ENCODE peak calls at places on chromosomes 11 and 22, in four cellular contexts. M is PC-3, H is IMR-90, C is hepatocyte. G is an unnamed sample.

GRCh38 chr11:69217276-69218105 is 61.8 kb downstream of the SMIM38 start:
- DNase-seq in H (no peak), M (no peak), C (no peak), G (no peak)

GRCh38 chr11:17683378-17684161 is 35.8 kb upstream of the MYOD1 start:
- DNase-seq in H (peak), C (no peak), M (peak), G (no peak)

GRCh38 chr22:25373961-25374360 is 154.5 kb downstream of the CRYBB2 start:
- DNase-seq in M (no peak), H (no peak), C (no peak), G (no peak)

GRCh38 chr11:78031629-78032028 is 8.6 kb upstream of the KCTD14 start:
- DNase-seq in C (no peak), H (no peak), M (no peak), G (no peak)

GRCh38 chr11:40602866-40603578 is 856.4 kb downstream of the LRRC4C start:
- DNase-seq in M (peak), H (no peak), C (peak), G (no peak)

GRCh38 chr22:29129644-29130201 is 56.9 kb downstream of the KREMEN1 start:
- DNase-seq in C (no peak), H (no peak), M (no peak), G (no peak)

GRCh38 chr11:102840018-102840417 is 3.4 kb downstream of the MMP3 start:
- DNase-seq in H (no peak), C (no peak), M (no peak), G (no peak)

GRCh38 chr11:61369372-61370348 is 7.5 kb downstream of the TMEM138 start:
- DNase-seq in C (no peak), H (peak), M (no peak), G (no peak)

GRCh38 chr22:32073823-32074380 is 30.8 kb downstream of the SLC5A1 start:
- DNase-seq in C (peak), M (no peak), H (no peak), G (no peak)

GRCh38 chr11:11568651-11569229 is 53.1 kb downstream of the GALNT18 start:
- DNase-seq in C (no peak), M (peak), H (peak), G (no peak)

DNA sequence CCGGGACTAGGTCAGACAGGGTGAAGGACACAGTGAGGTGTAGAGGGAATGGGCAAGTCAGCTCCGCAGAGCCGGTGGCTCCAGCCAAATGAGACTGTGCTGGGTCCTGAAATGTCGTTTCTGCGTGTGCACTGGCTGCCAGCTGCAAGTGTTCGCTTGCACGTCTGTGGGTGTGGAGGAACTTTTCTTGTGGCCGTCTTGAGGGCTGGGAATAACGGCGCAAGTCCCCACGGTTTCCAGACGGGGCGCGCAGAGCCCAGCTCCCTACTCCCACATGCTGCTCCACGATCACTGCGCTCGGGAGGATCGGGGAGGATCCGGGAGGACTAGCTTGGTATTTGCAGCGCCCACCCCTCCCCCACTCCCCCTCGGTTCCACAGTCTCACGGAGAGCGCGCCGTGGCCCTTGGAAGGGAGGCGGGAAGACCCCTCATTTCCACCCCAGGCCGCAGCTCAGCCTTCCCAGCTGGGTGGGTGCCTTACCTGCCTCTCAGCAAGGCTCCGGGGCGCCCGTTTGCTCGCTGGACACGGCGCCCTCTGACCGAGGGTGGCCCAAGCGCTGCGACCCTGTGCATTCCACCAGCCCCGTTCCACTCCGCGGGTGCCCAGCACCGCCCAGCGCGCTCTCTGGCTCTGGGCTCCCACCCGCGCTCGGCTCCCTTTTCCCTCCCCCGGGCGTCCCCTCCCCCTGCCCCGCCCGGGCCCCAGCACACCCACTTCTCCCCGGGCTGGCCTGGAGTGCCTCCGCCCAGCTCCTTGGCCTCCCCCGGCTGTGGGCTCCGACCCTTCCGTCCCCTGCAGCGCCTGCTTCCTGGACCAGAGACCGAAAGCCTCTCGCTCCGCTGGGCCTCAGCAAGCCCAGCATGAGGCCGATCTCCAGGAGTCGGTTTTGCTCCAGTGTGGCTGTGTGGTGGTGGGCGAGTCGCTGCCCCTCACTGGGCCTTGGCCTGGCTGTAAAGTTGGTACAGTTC is at the start of gene KCNE3:
- DNase-seq in C (peak), H (no peak), M (no peak), G (no peak)
- H2AFZ ChIP-seq in C (peak), H (peak), M (peak), G (no peak)

GRCh38 chr22:30250713-30251267 is 4.2 kb upstream of the LIF start:
- DNase-seq in C (peak), H (peak), M (peak), G (no peak)
- H2AFZ ChIP-seq in C (no peak), H (peak), M (no peak), G (no peak)

GRCh38 chr22:19169947-19170318 is 8.6 kb downstream of the SLC25A1 start:
- DNase-seq in M (no peak), C (no peak), H (no peak), G (no peak)
- H2AFZ ChIP-seq in M (peak), C (no peak), H (no peak), G (no peak)

DNA sequence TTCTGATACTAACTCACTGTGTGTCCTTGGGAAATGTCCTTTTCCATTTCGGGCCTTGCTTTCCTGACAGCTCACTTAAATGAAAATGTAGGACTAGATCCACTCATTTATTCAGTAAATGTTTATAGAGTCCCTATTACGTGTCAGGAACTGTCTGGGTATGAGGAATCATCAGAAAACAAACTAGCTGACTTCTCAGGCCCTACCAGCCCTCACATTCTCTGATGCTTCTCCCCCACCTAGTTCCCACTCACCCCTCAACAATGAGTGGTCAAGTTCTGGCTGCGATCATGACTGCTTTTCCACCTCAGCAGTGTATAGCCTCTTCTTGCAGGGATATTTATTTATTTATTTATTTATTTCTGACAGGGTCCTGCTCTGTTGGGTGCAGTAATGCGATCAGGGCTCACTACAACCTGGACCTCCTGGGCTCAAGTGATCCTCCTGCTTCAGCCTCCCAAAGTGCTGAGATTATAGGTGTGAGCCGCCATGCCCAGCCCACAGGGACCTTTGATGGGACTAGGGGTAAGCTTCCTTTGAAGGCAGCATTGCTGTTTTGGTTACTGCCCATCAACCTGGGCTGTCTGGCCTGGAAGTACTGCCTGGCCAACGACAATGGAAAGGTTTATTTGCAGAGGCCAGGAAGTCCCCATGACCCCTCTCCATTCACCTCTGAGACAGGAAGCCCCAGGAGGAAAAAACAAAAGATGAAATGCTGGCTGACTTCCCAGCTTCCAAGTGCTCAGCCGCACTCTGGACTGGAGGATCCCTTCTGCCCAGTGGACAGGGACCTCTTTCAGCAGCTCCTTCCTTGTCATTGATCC is 33.1 kb upstream of the POLD3 start:
- DNase-seq in H (peak), M (peak), C (no peak), G (no peak)
- H2AFZ ChIP-seq in H (no peak), M (peak), C (no peak), G (no peak)

GRCh38 chr11:66258473-66258893 is 10.0 kb upstream of the RAB1B start:
- DNase-seq in H (no peak), M (no peak), C (no peak), G (no peak)
- H2AFZ ChIP-seq in H (peak), M (peak), C (no peak), G (no peak)

GRCh38 chr11:1852885-1853284 is at the start of gene LSP1:
- DNase-seq in H (no peak), C (no peak), M (no peak), G (peak)
- H2AFZ ChIP-seq in H (no peak), C (no peak), M (no peak), G (peak)

DNA sequence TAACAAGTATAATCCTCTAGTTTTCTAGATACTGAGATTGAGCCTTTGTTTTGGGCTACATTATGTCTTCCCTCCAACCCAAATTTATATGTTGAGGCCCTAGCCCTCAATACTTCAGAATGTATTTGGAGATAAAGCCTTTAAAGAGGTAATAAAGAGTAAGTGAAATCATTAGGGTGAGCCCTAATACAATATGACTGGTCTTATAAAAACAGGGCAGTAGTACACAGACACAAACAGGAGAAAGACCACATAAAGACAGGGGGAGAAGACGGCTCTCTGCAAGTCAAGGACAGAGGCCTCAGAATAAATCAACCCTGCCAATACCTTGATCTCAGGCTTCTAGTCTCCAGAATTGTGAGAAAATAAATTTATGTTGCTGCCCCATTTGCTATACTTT is 6.3 kb downstream of the OR10V1 start:
- DNase-seq in H (no peak), M (no peak), C (no peak), G (no peak)
- H2AFZ ChIP-seq in H (no peak), M (no peak), C (no peak), G (no peak)

GRCh38 chr11:63837027-63837688 is 1.8 kb upstream of the MARK2 start:
- DNase-seq in C (peak), M (peak), H (peak), G (peak)

GRCh38 chr11:63834532-63835155 is 4.3 kb upstream of the MARK2 start:
- DNase-seq in H (no peak), C (no peak), M (no peak), G (no peak)

GRCh38 chr11:63833048-63833447 is 5.9 kb upstream of the MARK2 start:
- DNase-seq in H (no peak), M (no peak), C (no peak), G (no peak)

GRCh38 chr11:63837719-63838118 is 1.2 kb upstream of the MARK2 start:
- DNase-seq in M (no peak), C (no peak), H (no peak), G (peak)

DNA sequence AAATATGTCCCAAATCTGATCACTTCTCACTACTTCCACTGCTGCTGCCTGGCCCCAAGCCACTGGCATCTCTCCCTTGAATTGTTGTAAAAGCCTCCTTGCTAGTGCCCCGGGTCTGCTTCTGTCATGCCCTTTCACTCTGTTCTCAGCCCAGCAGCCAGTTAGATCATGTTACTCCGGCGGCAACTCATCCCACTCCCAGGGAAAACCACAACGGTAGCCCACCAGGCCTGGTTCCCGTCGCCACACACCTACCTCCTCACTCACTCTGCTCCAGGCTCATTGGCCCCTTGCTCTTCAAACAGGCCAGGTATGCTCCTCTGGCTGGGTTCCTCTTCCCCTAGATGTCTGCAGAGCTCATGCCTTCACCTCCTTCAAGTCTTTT is 3.8 kb upstream of the MARK2 start:
- DNase-seq in M (no peak), H (no peak), C (no peak), G (no peak)
- H2AFZ ChIP-seq in M (no peak), H (no peak), C (no peak), G (no peak)

G was measured in OCI-LY7.